ENCODE peak calls at places on chromosomes 12 and 14, in seven cellular contexts. T, W, R, X, H, Y and K are unnamed samples.

GRCh38 chr12:77152623-77153193 is 87.3 kb upstream of the E2F7 start:
- DNase-seq in R (no peak), T (peak; percentile 15), H (peak; percentile 35), Y (no peak), W (peak; percentile 29), X (no peak), K (peak; percentile 48)

GRCh38 chr12:32895688-32896437 is 714 bp downstream of the PKP2 start:
- DNase-seq in T (no peak), Y (no peak), X (no peak), W (no peak), R (no peak), H (peak; percentile 20), K (peak; percentile 33)

GRCh38 chr12:28367326-28367725 is 177.1 kb downstream of the CCDC91 start:
- DNase-seq in W (no peak), H (no peak), X (no peak), T (no peak), Y (no peak), R (no peak), K (no peak)

GRCh38 chr12:120356567-120357030 is 12.4 kb downstream of the MSI1 start:
- DNase-seq in Y (peak; percentile 72), R (peak; percentile 83), W (peak; percentile 60), H (peak; percentile 82), T (peak; percentile 99), X (peak; percentile 74), K (peak; percentile 88)

GRCh38 chr12:109065154-109065852 is 12.9 kb downstream of the USP30 start:
- DNase-seq in X (no peak), H (no peak), T (no peak), R (no peak), Y (no peak), W (no peak), K (no peak)

GRCh38 chr14:96790715-96791114 is 6.5 kb upstream of the VRK1 start:
- DNase-seq in T (peak; percentile 14), R (no peak), H (no peak), W (no peak), X (no peak), Y (no peak), K (no peak)

GRCh38 chr12:49068879-49069506 is 786 bp downstream of the RHEBL1 start:
- DNase-seq in X (no peak), T (no peak), Y (no peak), H (no peak), R (no peak), W (no peak), K (no peak)

GRCh38 chr14:95163666-95164065 is 6.3 kb upstream of the DICER1 start:
- DNase-seq in Y (no peak), X (no peak), R (no peak), W (no peak), T (no peak), H (no peak), K (no peak)

GRCh38 chr14:72169521-72169920 is 237.3 kb downstream of the RGS6 start:
- DNase-seq in Y (no peak), X (no peak), H (no peak), R (no peak), W (no peak), T (no peak), K (no peak)

GRCh38 chr14:51182166-51182565 is 57.9 kb upstream of the TMX1 start:
- DNase-seq in R (no peak), W (no peak), X (no peak), T (no peak), Y (no peak), H (peak; percentile 69), K (peak; percentile 72)

DNA sequence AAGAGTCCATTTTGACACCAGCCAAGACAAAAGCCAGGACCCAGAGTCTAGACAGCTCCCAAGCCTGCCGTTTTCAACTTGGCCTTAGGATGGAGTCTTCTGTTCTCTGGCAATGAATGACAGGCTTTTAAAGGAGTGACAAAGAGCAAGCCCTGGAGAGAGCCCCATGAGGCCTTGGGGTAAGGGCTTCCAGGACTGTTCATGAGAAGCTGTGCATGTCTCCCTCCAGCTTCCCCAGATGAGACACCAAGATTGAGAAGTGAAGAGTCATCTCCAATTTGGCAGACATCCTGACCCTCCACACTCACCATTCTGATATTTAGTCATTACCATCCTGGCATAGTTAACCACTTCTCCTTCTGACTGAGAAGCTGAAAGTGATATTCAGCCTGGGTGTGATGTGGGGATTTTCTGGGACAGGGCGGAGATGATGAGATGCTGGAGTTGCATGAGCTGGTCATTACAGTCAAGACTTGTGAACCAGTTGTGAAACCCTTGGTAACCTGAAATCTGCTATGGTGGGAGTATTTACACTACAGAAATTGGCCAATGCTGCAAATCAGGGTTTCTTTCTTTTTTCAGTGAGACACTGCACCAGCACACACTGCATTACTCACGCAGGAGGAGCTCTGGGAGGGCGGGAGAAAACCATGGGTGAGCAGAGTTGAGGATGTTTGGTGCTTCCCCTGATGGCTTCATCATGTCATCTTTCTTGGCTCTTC is 77.8 kb downstream of the VCPKMT start:
- DNase-seq in R (peak; percentile 84), Y (no peak), W (no peak), T (peak; percentile 82), H (peak; percentile 99), X (no peak), K (peak; percentile 94)
- TF ChIP-seq CTCF in R (peak; percentile 40), Y (peak; percentile 27), W (no peak), T (no peak), H (no peak), X (no peak), K (peak; percentile 16)

DNA sequence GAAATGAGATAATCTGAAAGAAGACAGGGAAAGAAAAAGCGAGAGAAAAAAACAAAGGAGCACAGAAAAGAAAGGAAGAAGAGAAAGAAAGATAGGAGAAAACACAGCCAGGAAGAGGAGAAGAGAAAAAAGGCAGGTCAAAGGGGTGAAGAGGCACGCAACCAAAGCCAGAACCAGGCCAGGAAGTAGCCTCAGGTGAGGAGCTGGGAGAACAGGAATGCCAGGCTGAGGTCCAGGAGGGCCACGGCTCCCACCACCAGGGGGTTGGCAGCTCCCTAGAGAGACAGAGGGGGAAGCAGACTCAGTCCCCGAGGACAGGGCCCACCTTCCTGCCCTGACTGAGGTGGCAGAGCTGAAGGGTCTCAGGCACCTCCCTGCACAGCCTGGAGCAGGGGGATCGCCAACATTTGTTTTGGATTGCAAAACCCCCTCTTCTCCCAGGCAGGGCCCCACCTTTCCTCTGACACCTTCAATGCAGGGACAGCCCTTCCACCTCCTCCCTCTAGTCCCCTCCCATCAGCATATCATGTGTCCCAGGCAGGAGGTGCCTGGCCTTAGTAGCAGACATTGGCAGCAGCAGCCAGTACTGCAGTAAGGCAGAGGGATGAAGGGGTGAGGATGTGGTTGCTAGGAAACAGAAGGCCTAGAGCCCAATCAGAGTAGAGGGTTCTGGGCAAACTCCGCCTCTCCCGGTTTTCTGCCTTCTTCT is 2.0 kb upstream of the AP1G2 start:
- DNase-seq in H (peak; percentile 66), W (no peak), T (no peak), R (no peak), Y (peak; percentile 62), X (no peak), K (peak; percentile 34)
- TF ChIP-seq CTCF in H (peak; percentile 48), W (no peak), T (no peak), R (no peak), Y (no peak), X (no peak), K (no peak)

GRCh38 chr12:94980577-94980976 is 22.9 kb downstream of the NDUFA12 start:
- DNase-seq in T (peak; percentile 45), R (no peak), Y (no peak), X (no peak), H (peak; percentile 22), W (no peak), K (no peak)
- TF ChIP-seq CTCF in T (peak; percentile 20), R (peak; percentile 25), Y (no peak), X (no peak), H (no peak), W (no peak), K (peak; percentile 34)

DNA sequence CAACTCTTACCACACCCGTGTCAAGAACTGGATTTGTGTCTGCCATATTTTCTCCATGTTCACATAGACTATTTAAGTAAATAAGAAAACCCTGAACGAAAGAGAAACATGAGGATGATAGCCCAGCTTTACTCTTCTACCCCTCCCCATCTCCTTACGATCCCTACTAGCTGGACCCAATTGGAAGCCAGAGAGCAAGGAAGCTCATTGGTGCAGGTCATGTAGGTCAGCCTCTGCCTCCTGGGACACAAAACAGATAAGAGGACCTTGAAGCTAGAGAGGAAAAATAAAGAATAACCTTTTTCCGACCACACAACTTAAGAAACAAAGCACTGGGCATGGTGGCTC is 124.6 kb upstream of the ATF7IP start:
- DNase-seq in H (no peak), T (no peak), X (no peak), W (no peak), R (no peak), Y (no peak), K (no peak)
- TF ChIP-seq CTCF in H (no peak), T (no peak), X (no peak), W (no peak), R (no peak), Y (no peak), K (no peak)

DNA sequence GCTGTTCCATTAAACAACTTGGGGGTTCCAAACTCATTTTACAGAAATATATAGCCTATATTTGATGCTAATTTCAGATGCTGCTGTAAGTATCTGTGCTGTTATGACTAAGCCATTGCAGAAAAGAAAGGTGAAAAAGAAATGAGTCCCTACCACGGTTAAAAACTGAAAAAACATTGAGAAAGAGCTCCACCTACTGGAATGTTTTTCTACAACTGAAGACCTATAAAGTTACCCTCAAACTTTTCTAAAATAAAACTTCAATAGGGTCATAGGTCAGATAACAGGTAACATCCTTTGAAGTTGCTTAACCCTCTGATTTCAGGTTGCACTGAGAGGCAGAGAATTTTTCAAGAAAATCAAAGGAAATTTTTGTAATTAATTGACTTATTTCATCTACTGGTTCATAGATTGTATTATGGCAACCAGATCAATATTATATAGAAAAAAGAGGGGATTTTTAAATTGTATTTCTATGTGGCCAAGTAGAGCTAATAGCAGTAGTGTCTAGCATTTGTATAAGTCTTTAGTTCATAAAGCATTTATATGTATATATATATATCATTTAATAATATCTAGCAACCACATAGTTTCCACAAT is 279.9 kb downstream of the RPS29 start:
- DNase-seq in H (peak; percentile 33), X (no peak), Y (no peak), R (peak; percentile 38), T (peak; percentile 34), W (no peak), K (peak; percentile 37)
- TF ChIP-seq CTCF in H (peak; percentile 39), X (peak; percentile 41), Y (no peak), R (peak; percentile 54), T (peak; percentile 29), W (peak; percentile 10), K (peak; percentile 27)

DNA sequence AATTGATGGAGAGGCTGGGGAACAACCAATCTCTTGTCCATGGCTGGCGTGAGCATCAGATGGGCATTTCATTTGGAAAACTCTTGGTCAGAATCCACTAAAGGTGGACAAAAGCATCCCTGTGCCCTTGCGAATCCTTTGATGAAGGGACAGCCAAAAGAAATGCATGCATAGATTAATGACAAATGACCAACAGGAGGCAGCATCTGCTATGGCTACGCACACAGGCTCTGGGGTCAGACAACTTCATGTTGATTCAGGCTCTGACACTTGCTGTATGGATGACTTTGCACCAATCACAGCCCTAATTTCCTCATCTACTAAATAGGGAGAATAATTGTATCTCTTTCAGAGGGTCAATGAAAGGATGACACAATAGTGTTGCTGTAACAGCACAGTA is 117.5 kb downstream of the ASCL4 start:
- DNase-seq in X (no peak), R (no peak), T (peak; percentile 66), H (peak; percentile 10), Y (no peak), W (no peak), K (peak; percentile 6)
- TF ChIP-seq CTCF in X (peak; percentile 27), R (peak; percentile 42), T (peak; percentile 59), H (peak; percentile 30), Y (no peak), W (no peak), K (peak; percentile 15)